ENCODE peak calls at places on chromosomes 4 and X, in seven cellular contexts. O is left lung; V is A673; B is right cardiac atrium; H is heart left ventricle; Z is naive thymus-derived CD4-positive, alpha-beta T cell; L is CD8-positive, alpha-beta memory T cell. M is an unnamed sample.

GRCh38 chr4:81724925-81725329 is 253.2 kb upstream of the RASGEF1B start:
- DNase-seq in O (peak; percentile 76), V (peak; percentile 34), B (peak; percentile 59), H (peak; percentile 70), Z (no peak), L (peak; percentile 66), M (no peak)

GRCh38 chr4:75584067-75584466 is 28.2 kb downstream of the ODAPH start:
- DNase-seq in O (no peak), V (no peak), B (no peak), H (no peak), Z (no peak), L (no peak), M (no peak)

GRCh38 chr4:53088132-53088531 is 226.0 kb downstream of the RASL11B start:
- DNase-seq in O (no peak), V (no peak), B (no peak), H (no peak), Z (no peak), L (no peak), M (no peak)

GRCh38 chrX:25012793-25013592 is 2.8 kb downstream of the ARX start:
- DNase-seq in O (no peak), V (no peak), B (no peak), H (no peak), Z (no peak), L (no peak), M (no peak)

GRCh38 chr4:173334085-173334890 is at the start of gene HMGB2:
- DNase-seq in O (peak; percentile 100), V (peak; percentile 100), B (peak; percentile 100), H (peak; percentile 100), Z (peak; percentile 100), L (peak; percentile 100), M (peak; percentile 98)

GRCh38 chrX:1249101-1249887 is 19.3 kb upstream of the CSF2RA start:
- DNase-seq in O (peak; percentile 77), V (peak; percentile 15), B (peak; percentile 52), H (peak; percentile 75), Z (peak; percentile 69), L (no peak), M (no peak)

GRCh38 chrX:108811891-108812290 is 75.5 kb upstream of the IRS4 start:
- DNase-seq in O (no peak), V (no peak), B (no peak), H (no peak), Z (no peak), L (no peak), M (no peak)

GRCh38 chr4:189136462-189136861 is 804.2 kb upstream of the FRG1 start:
- DNase-seq in O (no peak), V (no peak), B (no peak), H (no peak), Z (no peak), L (no peak), M (no peak)

DNA sequence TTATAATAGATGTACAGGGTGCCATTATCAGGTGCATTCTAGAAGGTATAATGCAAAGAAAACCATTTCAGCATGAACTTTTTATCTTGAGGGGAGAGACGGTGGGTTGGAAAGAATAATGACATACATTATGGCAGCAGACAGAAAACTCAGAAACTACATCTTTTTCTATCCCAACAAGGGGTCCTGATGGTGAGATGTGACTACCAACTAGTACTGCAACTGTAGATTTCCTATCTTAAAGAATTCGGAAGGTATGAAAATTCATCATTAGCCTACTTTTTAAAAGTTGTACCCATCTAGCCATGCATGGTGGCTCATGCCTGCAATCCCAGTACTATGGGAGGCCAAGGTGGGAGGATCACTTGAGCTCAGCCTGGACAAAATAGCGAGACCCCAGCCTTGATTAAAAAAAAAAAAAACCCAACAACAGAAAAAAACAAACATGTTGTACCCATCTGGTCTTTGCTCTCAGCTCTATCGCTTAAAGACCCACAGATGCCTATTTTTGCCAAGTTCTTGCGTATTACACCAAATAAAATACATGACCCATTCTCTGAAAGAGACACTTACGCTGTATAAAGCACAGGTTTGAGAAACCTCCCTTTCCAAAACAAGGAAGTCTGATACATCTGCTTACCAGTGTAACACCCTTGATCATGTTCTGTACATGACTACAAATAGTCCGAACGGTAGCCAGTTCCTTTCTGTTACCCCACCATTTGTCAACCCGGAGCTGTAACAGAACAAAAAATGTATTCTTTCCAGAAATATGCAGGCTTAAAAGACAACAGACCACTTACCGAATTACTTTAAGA is 1.6 kb downstream of the RPL9 start:
- DNase-seq in O (no peak), V (no peak), B (no peak), H (no peak), Z (no peak), L (no peak), M (no peak)
- H3K4me3 ChIP-seq in O (peak overlapping the region; percentile 83), V (peak overlapping the region; percentile 93), B (peak overlapping the region; percentile 94), H (peak overlapping the region; percentile 84), Z (peak overlapping the region; percentile 85), L (peak overlapping the region; percentile 85), M (no peak overlapping the region)

DNA sequence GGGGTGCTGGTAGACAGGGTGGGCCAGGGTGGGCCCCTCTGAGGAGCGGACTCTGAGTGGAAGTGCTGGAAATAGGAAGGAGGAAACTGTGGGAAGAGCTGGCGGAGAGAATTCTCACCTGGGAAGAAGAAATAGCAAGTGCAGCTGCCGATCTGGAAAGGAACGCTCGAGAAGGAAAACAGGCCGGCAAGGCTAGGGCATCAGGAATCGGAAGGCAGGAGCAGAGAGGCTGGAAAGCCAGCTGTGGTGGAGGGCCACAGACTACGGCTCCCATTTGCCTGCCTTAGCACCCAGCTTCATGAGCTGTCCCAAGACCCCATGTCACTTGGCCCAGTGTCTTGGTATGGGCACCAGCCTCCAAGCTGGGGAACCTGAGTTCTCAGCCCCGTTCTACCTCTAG is 37.3 kb downstream of the DCTD start:
- DNase-seq in O (no peak), V (no peak), B (no peak), H (no peak), Z (no peak), L (no peak), M (no peak)
- H3K27ac ChIP-seq in O (no peak overlapping the region), V (no peak overlapping the region), B (no peak overlapping the region), H (no peak overlapping the region), Z (no peak overlapping the region), L (no peak overlapping the region), M (no peak overlapping the region)

GRCh38 chr4:17535242-17535641 is 20.3 kb downstream of the CLRN2 start:
- DNase-seq in O (no peak), V (no peak), B (no peak), H (no peak), Z (no peak), L (no peak), M (no peak)
- H3K4me3 ChIP-seq in O (no peak overlapping the region), V (no peak overlapping the region), B (no peak overlapping the region), H (no peak overlapping the region), Z (no peak overlapping the region), L (no peak overlapping the region), M (no peak overlapping the region)

DNA sequence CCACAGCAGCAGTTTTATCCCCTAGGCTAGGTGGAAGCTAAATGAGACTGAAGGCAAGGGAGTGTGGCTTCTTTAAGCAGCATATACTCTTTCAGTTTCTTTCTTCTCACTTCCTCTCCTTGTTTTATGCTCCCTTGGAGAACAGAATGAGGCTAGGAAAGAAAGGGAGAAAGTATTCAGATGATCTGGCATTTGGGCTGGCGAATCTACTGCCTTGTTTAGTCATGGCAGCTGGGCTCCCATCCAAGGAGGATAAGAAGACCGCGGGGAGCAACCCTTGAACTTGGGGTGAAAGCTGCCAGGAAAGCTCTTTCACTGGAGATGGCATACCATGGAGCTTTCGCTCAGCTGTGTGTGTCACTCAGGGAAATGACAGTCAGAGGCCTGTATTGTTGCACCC is 72.1 kb downstream of the ARHGEF38 start:
- DNase-seq in O (no peak), V (no peak), B (peak; percentile 47), H (no peak), Z (no peak), L (no peak), M (no peak)
- H3K27ac ChIP-seq in O (no peak overlapping the region), V (no peak overlapping the region), B (peak overlapping the region; percentile 52), H (peak overlapping the region; percentile 25), Z (no peak overlapping the region), L (no peak overlapping the region), M (no peak overlapping the region)

DNA sequence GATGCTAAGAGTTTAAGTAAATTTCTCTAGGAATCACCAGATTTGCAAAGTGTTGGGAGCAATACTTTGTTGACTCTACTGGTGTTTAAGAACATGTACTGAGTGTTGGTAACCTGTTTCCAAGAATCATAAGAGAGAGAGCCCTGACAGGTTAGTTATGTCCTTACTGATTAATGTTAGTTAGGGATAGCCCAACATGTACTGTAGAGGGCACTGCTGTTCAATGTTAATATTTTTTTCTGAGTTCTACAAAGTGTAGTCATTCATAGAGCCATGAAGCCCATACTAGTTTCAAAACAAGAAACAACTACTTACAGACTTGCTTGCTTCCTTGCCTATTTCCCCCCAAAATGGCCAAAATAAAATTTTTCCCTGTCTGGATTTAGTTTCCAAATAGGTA is 11.9 kb downstream of the TMPRSS11D start:
- DNase-seq in O (no peak), V (peak; percentile 20), B (no peak), H (no peak), Z (peak; percentile 2), L (no peak), M (no peak)
- H3K4me3 ChIP-seq in O (no peak overlapping the region), V (no peak overlapping the region), B (no peak overlapping the region), H (no peak overlapping the region), Z (no peak overlapping the region), L (no peak overlapping the region), M (no peak overlapping the region)

DNA sequence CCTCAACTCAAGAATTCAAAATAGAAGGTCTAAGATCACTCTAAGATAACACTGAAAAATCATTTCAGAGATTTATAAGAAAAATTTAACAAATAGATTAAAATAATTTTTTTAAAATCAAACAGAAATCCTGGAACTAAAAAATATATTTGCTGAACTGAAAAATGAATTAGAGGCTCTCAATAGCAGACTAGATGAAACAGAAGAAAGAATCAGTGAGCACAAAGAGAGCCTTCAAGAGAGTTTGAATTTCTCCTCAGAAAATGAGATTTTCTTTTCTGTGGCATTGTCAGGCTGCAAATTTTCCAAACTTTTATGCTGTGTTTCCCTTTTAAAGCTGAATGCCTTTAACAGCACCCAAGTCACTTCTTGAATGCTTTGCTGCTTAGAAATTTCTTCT is 335.0 kb upstream of the SLC7A11 start:
- DNase-seq in O (no peak), V (no peak), B (no peak), H (no peak), Z (no peak), L (no peak), M (no peak)
- H3K27ac ChIP-seq in O (no peak overlapping the region), V (no peak overlapping the region), B (no peak overlapping the region), H (no peak overlapping the region), Z (no peak overlapping the region), L (no peak overlapping the region), M (no peak overlapping the region)

GRCh38 chr4:24595662-24596061 is 11.3 kb upstream of the DHX15 start:
- DNase-seq in O (no peak), V (no peak), B (no peak), H (no peak), Z (no peak), L (no peak), M (no peak)
- H3K4me3 ChIP-seq in O (no peak overlapping the region), V (no peak overlapping the region), B (no peak overlapping the region), H (no peak overlapping the region), Z (no peak overlapping the region), L (no peak overlapping the region), M (no peak overlapping the region)

DNA sequence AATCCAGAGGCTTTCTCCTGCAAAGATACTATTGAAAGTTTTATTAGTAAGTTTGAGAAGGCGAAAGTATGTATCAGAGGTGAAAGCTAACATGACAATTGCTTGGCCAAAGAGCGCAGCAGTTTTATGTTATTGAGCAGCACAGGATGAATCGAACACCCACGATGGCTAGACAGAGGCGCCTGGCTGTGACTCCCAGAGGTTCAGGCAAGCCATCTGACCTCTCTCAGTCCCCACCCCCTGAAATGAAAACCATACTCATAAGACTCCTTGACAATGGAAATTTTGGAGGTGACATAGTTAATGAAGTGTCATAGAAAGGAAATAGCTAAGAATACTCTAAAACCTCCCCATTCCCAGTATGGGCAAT is 70.6 kb downstream of the MGST2 start:
- DNase-seq in O (no peak), V (no peak), B (no peak), H (no peak), Z (no peak), L (no peak), M (no peak)
- H3K27ac ChIP-seq in O (peak overlapping the region; percentile 87), V (no peak overlapping the region), B (no peak overlapping the region), H (peak overlapping the region; percentile 87), Z (no peak overlapping the region), L (no peak overlapping the region), M (no peak overlapping the region)

M was measured in iPS DF 6.9.